ENCODE peak calls at places on chromosomes 11 and 22, in ten cellular contexts. K is iPS-NIHi11, U is GM23248, X is suprapubic skin, A is HAP-1, R is mesenchymal stem cell, Q is osteocyte, T is hepatic stellate cell, O is HTR-8/SVneo, M is AG20443. I is an unnamed sample.

GRCh38 chr22:35708453-35708852 is 9.2 kb upstream of the APOL5 start:
- DNase-seq in O (no peak), U (no peak), R (no peak), Q (no peak), A (no peak), M (no peak), T (peak; percentile 32), X (no peak), K (no peak), I (no peak)

GRCh38 chr22:44441401-44442185 is 56.4 kb downstream of the RTL6 start:
- DNase-seq in M (no peak), A (no peak), R (no peak), O (no peak), X (no peak), Q (no peak), U (no peak), T (no peak), K (no peak), I (no peak)

GRCh38 chr11:2565447-2566222 is 120.8 kb downstream of the KCNQ1 start:
- DNase-seq in Q (no peak), K (no peak), T (no peak), U (no peak), R (no peak), X (no peak), O (no peak), M (no peak), A (no peak), I (no peak)

GRCh38 chr22:50567721-50568252 is 5.1 kb upstream of the SYCE3 start:
- DNase-seq in R (no peak), T (no peak), U (no peak), O (no peak), A (no peak), X (no peak), K (no peak), Q (no peak), M (no peak), I (no peak)

GRCh38 chr11:3995949-3996554 is 98.5 kb upstream of the RRM1 start:
- DNase-seq in Q (no peak), U (peak; percentile 81), R (peak; percentile 66), A (no peak), O (peak; percentile 32), M (peak; percentile 52), T (peak; percentile 40), K (no peak), X (no peak), I (no peak)

GRCh38 chr11:46001427-46002049 is 79.1 kb downstream of the LARGE2 start:
- DNase-seq in O (no peak), Q (no peak), U (peak; percentile 52), M (peak; percentile 43), A (peak; percentile 33), R (peak; percentile 42), K (peak; percentile 22), T (peak; percentile 36), X (no peak), I (no peak)

GRCh38 chr22:25347752-25348102 is 128.3 kb downstream of the CRYBB2 start:
- DNase-seq in K (no peak), A (no peak), M (no peak), R (no peak), O (no peak), Q (no peak), U (peak; percentile 26), T (no peak), X (no peak), I (no peak)

GRCh38 chr22:27919943-27920755 is 1.1 kb upstream of the PITPNB start:
- DNase-seq in A (peak; percentile 70), O (peak; percentile 24), X (no peak), M (peak; percentile 30), R (peak; percentile 85), K (peak; percentile 45), T (peak; percentile 47), Q (no peak), U (peak; percentile 69), I (no peak)

GRCh38 chr11:33663121-33663520 is 37.5 kb downstream of the C11orf91 start:
- DNase-seq in X (no peak), R (no peak), K (no peak), A (no peak), O (no peak), T (no peak), M (no peak), Q (peak; percentile 51), U (no peak), I (no peak)

GRCh38 chr11:87176044-87176443 is 138.3 kb downstream of the TMEM135 start:
- DNase-seq in O (no peak), X (no peak), Q (no peak), A (no peak), K (no peak), T (no peak), R (no peak), M (no peak), U (no peak), I (no peak)

GRCh38 chr11:45745065-45745811 is 59.7 kb upstream of the SLC35C1 start:
- DNase-seq in R (no peak), X (no peak), U (no peak), K (no peak), O (no peak), Q (no peak), A (no peak), T (peak; percentile 19), M (peak; percentile 21), I (no peak)

GRCh38 chr11:19789840-19790710 is 77.4 kb downstream of the NAV2 start:
- DNase-seq in T (no peak), R (peak; percentile 22), A (no peak), Q (no peak), M (peak; percentile 85), U (peak; percentile 66), O (no peak), K (no peak), X (no peak), I (no peak)

GRCh38 chr22:43273902-43274484 is 69.2 kb downstream of the SCUBE1 start:
- DNase-seq in R (peak; percentile 71), X (no peak), M (peak; percentile 84), T (peak; percentile 82), A (peak; percentile 66), O (peak; percentile 79), U (peak; percentile 68), K (peak; percentile 88), Q (no peak), I (peak; percentile 84)

GRCh38 chr11:93100211-93100610 is 97.6 kb downstream of the SLC36A4 start:
- DNase-seq in M (no peak), X (no peak), Q (no peak), K (no peak), T (peak; percentile 10), A (no peak), O (no peak), R (no peak), U (peak; percentile 80), I (no peak)

GRCh38 chr11:10385696-10386095 is 69.4 kb upstream of the AMPD3 start:
- DNase-seq in U (peak; percentile 84), X (peak; percentile 82), A (no peak), T (no peak), Q (peak; percentile 63), K (no peak), O (no peak), R (no peak), M (peak; percentile 65), I (no peak)

I was measured in GM10248.